ENCODE peak calls at places on chromosomes 1 and 21, in five cellular contexts. G is mesenchymal stem cell, J is H9, N is trophoblast cell, K is H1. U is an unnamed sample.

GRCh38 chr21:41537356-41537755 is 29.4 kb upstream of the TMPRSS2 start:
- DNase-seq in G (no peak), J (no peak), N (no peak), K (no peak), U (no peak)

GRCh38 chr1:82059931-82060330 is 259.2 kb downstream of the ADGRL2 start:
- DNase-seq in G (peak; percentile 41), J (no peak), N (no peak), K (no peak), U (no peak)

GRCh38 chr1:153483776-153484175 is 23.3 kb upstream of the S100A7 start:
- DNase-seq in G (no peak), J (peak; percentile 41), N (peak; percentile 54), K (no peak), U (no peak)

GRCh38 chr1:168551688-168552087 is 7.9 kb upstream of the XCL2 start:
- DNase-seq in G (no peak), J (no peak), N (peak; percentile 2), K (no peak), U (no peak)

GRCh38 chr1:228177936-228178710 is 12.5 kb downstream of the IBA57 start:
- DNase-seq in G (no peak), J (no peak), N (no peak), K (no peak), U (no peak)

GRCh38 chr1:180167021-180167701 is 12.5 kb downstream of the QSOX1 start:
- DNase-seq in G (no peak), J (peak; percentile 26), N (peak; percentile 71), K (no peak), U (no peak)

GRCh38 chr1:246691622-246692495 is 32.4 kb upstream of the SCCPDH start:
- DNase-seq in G (no peak), J (no peak), N (peak; percentile 25), K (no peak), U (no peak)

GRCh38 chr1:247551716-247552115 is 2.8 kb downstream of the GCSAML start:
- DNase-seq in G (peak; percentile 76), J (no peak), N (peak; percentile 91), K (no peak), U (no peak)

GRCh38 chr1:112956503-112957132 is 622 bp upstream of the SLC16A1 start:
- DNase-seq in G (peak; percentile 83), J (no peak), N (peak; percentile 96), K (no peak), U (no peak)

GRCh38 chr1:1357871-1358432 is 403 bp downstream of the MXRA8 start:
- DNase-seq in G (peak; percentile 67), J (no peak), N (peak; percentile 33), K (no peak), U (no peak)

GRCh38 chr1:201714542-201715276 is 114.2 kb upstream of the IPO9 start:
- DNase-seq in G (peak; percentile 100), J (no peak), N (peak; percentile 98), K (peak; percentile 43), U (no peak)

GRCh38 chr1:221761354-221762002 is 19.6 kb upstream of the DUSP10 start:
- DNase-seq in G (no peak), J (no peak), N (no peak), K (no peak), U (no peak)

GRCh38 chr21:22758478-22758877 is 1760.3 kb downstream of the NCAM2 start:
- DNase-seq in G (no peak), J (no peak), N (no peak), K (no peak), U (no peak)

GRCh38 chr1:69847670-69848069 is 279.9 kb downstream of the LRRC7 start:
- DNase-seq in G (no peak), J (no peak), N (no peak), K (no peak), U (no peak)

GRCh38 chr1:231016234-231016633 is 23.8 kb downstream of the FAM89A start:
- DNase-seq in G (no peak), J (no peak), N (peak; percentile 43), K (no peak), U (no peak)

GRCh38 chr21:44380876-44381275 is 27.5 kb downstream of the TRPM2 start:
- DNase-seq in G (no peak), J (no peak), N (no peak), K (no peak), U (no peak)

GRCh38 chr1:116147114-116147510 is 35.9 kb downstream of the MAB21L3 start:
- DNase-seq in G (no peak), J (no peak), N (no peak), K (no peak), U (no peak)

GRCh38 chr1:3612123-3612522 is 815 bp upstream of the MEGF6 start:
- DNase-seq in G (no peak), J (no peak), N (no peak), K (no peak), U (no peak)
- H2BK12ac ChIP-seq in G (no peak overlapping the region), J (no peak overlapping the region), N (no peak overlapping the region), K (peak overlapping the region; percentile 90), U (peak overlapping the region; percentile 7)

DNA sequence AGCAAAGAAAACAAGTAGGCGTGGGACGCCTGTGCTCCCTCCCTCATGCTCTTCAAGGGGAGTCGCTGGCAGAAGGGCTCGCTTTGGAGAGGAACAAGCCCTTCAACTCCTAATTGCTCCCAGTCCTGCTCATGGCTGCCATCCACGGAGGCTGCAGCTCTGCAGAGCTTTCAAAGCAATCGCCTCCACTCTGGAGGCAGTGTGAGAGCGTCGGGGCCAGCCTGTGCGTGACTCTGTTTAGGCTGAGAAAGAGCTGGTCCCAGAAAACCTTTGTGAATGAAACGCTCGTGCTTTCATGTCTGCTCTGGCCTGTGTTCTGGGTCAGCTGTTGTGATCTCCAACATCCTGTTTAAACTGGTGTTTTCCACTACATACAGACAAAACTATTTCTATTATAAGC is 23.9 kb upstream of the RUNX1 start:
- DNase-seq in G (peak; percentile 93), J (no peak), N (no peak), K (no peak), U (no peak)
- H3K4ac ChIP-seq in G (peak overlapping the region; percentile 46), J (no peak overlapping the region), N (no peak overlapping the region), K (no peak overlapping the region), U (no peak overlapping the region)

DNA sequence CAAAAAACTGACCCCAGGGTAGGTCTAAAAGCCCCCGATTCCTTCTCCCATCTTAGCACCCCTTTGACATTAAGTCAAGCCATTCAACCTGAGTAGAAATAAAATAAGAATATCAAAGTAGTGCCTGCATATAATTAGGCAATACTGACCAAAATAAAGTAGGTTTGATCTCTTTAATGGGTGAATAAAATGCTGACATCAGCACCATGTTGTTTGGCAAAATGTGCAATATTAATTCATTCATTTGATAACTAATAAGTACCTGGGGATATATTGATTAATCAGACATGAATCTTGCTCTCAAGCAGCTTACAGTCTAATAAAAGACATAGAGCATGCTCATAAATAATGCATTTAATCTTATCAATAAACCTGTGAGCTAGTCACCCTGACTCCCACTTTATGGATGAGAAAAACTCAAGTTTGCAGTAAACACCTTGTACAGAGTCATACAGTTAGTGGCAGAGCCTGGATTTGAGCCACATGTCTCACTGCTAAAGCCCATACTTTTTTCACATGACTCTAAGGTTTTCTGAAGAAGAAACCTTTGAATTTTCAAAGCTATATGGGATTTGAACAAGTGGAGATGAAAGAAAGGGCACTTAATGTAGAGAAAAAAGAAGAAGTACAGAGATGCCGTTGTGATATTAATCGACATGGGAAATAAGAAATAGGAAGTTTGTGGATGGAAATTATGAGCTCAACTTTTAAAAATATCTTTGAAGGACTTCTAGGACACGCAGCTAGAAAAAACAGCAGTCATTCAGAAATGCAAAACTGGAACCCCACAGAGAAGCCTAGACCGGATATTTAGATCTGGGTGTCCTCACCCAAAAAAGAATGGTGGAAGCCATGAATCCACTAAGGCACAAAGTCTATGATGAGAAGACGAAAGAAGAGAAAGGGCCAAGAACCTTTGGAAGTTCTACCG is 183.9 kb downstream of the TOMM20 start:
- DNase-seq in G (no peak), J (no peak), N (peak; percentile 22), K (no peak), U (no peak)
- H3K4me1 ChIP-seq in G (peaks cover 2% of the 10 kb centered on the region), J (peaks cover 3% of the 10 kb centered on the region), N (no peaks in the 10 kb centered on the region), K (no peaks in the 10 kb centered on the region), U (no peaks in the 10 kb centered on the region)

GRCh38 chr1:53076165-53076564 is 14.2 kb downstream of the PODN start:
- DNase-seq in G (no peak), J (peak; percentile 18), N (no peak), K (no peak), U (no peak)
- H2BK12ac ChIP-seq in G (no peak overlapping the region), J (no peak overlapping the region), N (no peak overlapping the region), K (no peak overlapping the region), U (peak overlapping the region; percentile 7)

GRCh38 chr1:9376886-9377333 is 84.2 kb downstream of the SPSB1 start:
- DNase-seq in G (peak; percentile 94), J (no peak), N (no peak), K (no peak), U (no peak)
- H3K4ac ChIP-seq in G (peak overlapping the region; percentile 98), J (no peak overlapping the region), N (peak overlapping the region; percentile 92), K (no peak overlapping the region), U (no peak overlapping the region)

DNA sequence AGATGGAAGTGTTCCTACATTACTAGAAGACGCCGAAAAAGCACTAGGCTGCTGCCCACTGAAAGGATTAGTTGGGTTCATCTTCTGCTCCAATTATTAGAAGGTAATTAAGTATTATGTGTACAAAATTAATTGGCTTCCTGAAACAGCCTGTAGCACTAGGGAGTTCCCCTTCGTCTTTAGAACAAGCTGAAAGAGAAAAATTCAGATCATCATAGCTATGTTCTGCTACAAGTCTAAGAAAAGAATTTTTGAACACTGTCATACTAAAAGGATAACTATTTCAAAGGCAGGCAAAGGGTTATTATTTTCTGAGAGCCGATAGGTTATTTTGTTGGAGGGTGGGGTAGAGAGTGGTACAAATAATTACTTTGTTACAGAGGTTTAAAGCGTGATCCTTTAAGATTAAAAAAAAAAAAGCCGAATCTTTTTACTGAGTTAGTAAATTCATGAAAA is at the start of gene MCM3AP:
- DNase-seq in G (no peak), J (no peak), N (peak; percentile 8), K (no peak), U (no peak)
- H3K4me1 ChIP-seq in G (peaks cover 15% of the 10 kb centered on the region), J (peaks cover 6% of the 10 kb centered on the region), N (peaks cover 10% of the 10 kb centered on the region), K (peaks cover 4% of the 10 kb centered on the region), U (peaks cover 3% of the 10 kb centered on the region)

DNA sequence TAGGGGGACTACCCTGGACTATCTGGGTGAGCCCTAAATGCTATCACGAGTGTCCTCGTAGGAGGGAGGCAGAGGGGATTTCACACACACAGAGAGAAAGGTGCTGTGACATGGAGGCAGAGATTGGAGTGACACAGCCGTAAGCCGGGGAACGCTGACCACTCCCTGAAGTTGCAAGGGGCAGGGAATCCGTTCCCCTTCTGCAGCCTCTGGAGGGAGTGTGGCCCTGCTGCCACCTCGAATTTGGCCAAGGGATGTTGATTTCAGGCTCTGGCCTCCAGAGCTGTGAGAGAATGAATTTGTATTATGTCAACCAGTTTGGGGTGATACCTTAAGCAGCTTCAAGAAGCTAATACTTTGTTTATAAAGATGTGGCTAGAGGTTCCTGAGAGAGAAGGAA is 137.7 kb downstream of the ACTL8 start:
- DNase-seq in G (no peak), J (no peak), N (no peak), K (no peak), U (no peak)
- H2BK12ac ChIP-seq in G (no peak overlapping the region), J (no peak overlapping the region), N (no peak overlapping the region), K (no peak overlapping the region), U (no peak overlapping the region)

DNA sequence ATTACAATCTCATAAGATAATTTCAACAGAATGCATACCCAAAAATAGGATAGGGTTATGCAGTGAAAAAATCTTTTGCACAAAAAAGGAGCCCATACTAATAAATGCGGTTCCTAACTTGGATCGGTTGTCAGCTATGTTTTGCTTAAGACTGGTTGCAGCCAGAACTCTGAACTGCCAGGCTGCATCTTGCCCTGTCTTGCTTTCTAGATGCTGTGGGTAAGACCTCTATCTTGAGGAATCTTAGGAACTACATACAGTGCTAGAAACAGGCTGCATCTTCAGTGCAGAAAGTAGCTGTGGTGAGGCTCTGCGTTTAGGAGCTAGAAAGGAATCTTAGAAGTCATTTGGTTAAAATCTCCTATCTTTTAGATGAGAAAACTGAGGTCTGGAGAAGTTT is 45.6 kb upstream of the PLA2G4A start:
- DNase-seq in G (no peak), J (no peak), N (no peak), K (no peak), U (no peak)
- H3K4ac ChIP-seq in G (no peak overlapping the region), J (no peak overlapping the region), N (no peak overlapping the region), K (no peak overlapping the region), U (no peak overlapping the region)

U was measured in neuronal stem cell.